ENCODE peak calls at places on chromosome 9, in ten cellular contexts. A is mesothelial cell of epicardium; D is EL; N is T-helper 2 cell; H is NCI-H2081; I is stimulated activated CD4-positive, alpha-beta T cell treated with anti-CD3 and anti-CD28 coated beads, Interleukin-2, amount 100 ng/mL, for 48 hours; U is K562; K is ureter; Q is amygdala; L is chondrocyte. M is an unnamed sample.

GRCh38 chr9:70080481-70081119 is 37.0 kb downstream of the MAMDC2 start:
- DNase-seq in Q (no peak), N (no peak), D (peak), I (no peak), A (no peak), K (no peak), H (peak), U (no peak), L (no peak), M (no peak)

GRCh38 chr9:128603697-128604096 is 51.3 kb downstream of the SPTAN1 start:
- DNase-seq in N (no peak), Q (no peak), I (no peak), A (no peak), H (no peak), U (no peak), D (no peak), K (no peak), L (no peak), M (no peak)

GRCh38 chr9:81150016-81150625 is 539.2 kb downstream of the TLE1 start:
- DNase-seq in A (no peak), L (no peak), Q (no peak), I (no peak), H (peak), N (no peak), K (no peak), D (no peak), U (no peak), M (no peak)

GRCh38 chr9:36865731-36866635 is 168.1 kb downstream of the PAX5 start:
- DNase-seq in L (no peak), I (no peak), H (no peak), N (no peak), D (no peak), U (no peak), A (no peak), Q (no peak), K (no peak), M (no peak)

GRCh38 chr9:6788175-6789016 is 30.6 kb downstream of the KDM4C start:
- DNase-seq in N (no peak), K (peak), D (peak), A (no peak), I (no peak), Q (peak), H (no peak), L (no peak), U (no peak), M (no peak)

GRCh38 chr9:38046669-38047300 is 22.2 kb downstream of the SHB start:
- DNase-seq in U (no peak), A (no peak), D (peak), L (no peak), I (no peak), K (peak), Q (no peak), H (no peak), N (no peak), M (no peak)

GRCh38 chr9:105877719-105878118 is 183.4 kb downstream of the TMEM38B start:
- DNase-seq in L (no peak), N (no peak), K (no peak), H (peak), Q (no peak), A (no peak), D (no peak), I (no peak), U (no peak), M (no peak)

GRCh38 chr9:106953166-106953565 is 90.2 kb downstream of the ZNF462 start:
- DNase-seq in H (no peak), A (no peak), L (no peak), N (no peak), D (peak), U (no peak), Q (no peak), K (no peak), I (no peak), M (no peak)

GRCh38 chr9:133106511-133107244 is 14.4 kb downstream of the RALGDS start:
- DNase-seq in K (no peak), Q (no peak), I (no peak), D (no peak), N (no peak), H (no peak), U (no peak), L (peak), A (no peak), M (no peak)

GRCh38 chr9:126126012-126126411 is 200.6 kb upstream of the MVB12B start:
- DNase-seq in H (no peak), K (peak), D (no peak), I (no peak), Q (no peak), N (no peak), A (peak), L (no peak), U (no peak), M (no peak)

GRCh38 chr9:84711936-84712335 is 42.4 kb downstream of the NTRK2 start:
- DNase-seq in U (no peak), Q (peak), L (no peak), K (peak), A (no peak), I (no peak), H (peak), D (peak), N (no peak), M (no peak)

GRCh38 chr9:20024159-20024571 is 235.3 kb upstream of the SLC24A2 start:
- DNase-seq in K (no peak), D (no peak), L (no peak), H (no peak), A (no peak), U (no peak), I (no peak), Q (no peak), N (no peak), M (no peak)

GRCh38 chr9:110659891-110660541 is 8.6 kb upstream of the MUSK start:
- DNase-seq in I (no peak), N (no peak), Q (no peak), D (peak), A (no peak), K (no peak), L (no peak), U (no peak), H (no peak), M (no peak)

GRCh38 chr9:33799928-33800689 is 4.7 kb downstream of the PRSS3 start:
- DNase-seq in H (no peak), Q (no peak), I (no peak), A (no peak), L (no peak), K (no peak), U (no peak), N (no peak), D (no peak), M (no peak)

GRCh38 chr9:36056896-36057295 is 20.2 kb downstream of the RECK start:
- DNase-seq in D (no peak), Q (no peak), I (no peak), N (no peak), K (no peak), A (no peak), H (peak), L (no peak), U (no peak), M (no peak)

GRCh38 chr9:129998491-129999122 is 44.4 kb downstream of the FNBP1 start:
- DNase-seq in A (no peak), U (no peak), Q (no peak), K (no peak), L (no peak), H (no peak), N (no peak), I (no peak), D (no peak), M (no peak)

GRCh38 chr9:115604831-115605483 is 487.0 kb upstream of the TNC start:
- DNase-seq in H (no peak), K (no peak), N (no peak), I (no peak), A (no peak), D (peak), L (no peak), U (no peak), Q (no peak), M (no peak)

GRCh38 chr9:136793063-136793946 is 2.2 kb downstream of the TMEM141 start:
- DNase-seq in N (no peak), U (peak), H (no peak), L (no peak), I (no peak), D (no peak), K (no peak), A (no peak), Q (no peak), M (no peak)

GRCh38 chr9:651372-651771 is 190.1 kb upstream of the DMRT1 start:
- DNase-seq in H (no peak), I (no peak), K (no peak), U (no peak), N (no peak), D (no peak), Q (no peak), A (no peak), L (no peak), M (no peak)

GRCh38 chr9:98248737-98249474 is 6.5 kb downstream of the TBC1D2 start:
- DNase-seq in H (no peak), L (no peak), D (peak), I (peak), K (peak), N (no peak), U (peak), Q (no peak), A (no peak), M (no peak)

GRCh38 chr9:132350861-132351315 is 3.9 kb downstream of the SETX start:
- DNase-seq in U (no peak), I (no peak), A (no peak), N (no peak), Q (no peak), K (no peak), D (peak), L (no peak), H (no peak), M (no peak)

GRCh38 chr9:136644593-136645342 is 17.9 kb upstream of the EGFL7 start:
- DNase-seq in Q (peak), H (peak), A (peak), U (peak), N (peak), L (no peak), D (peak), K (peak), I (peak), M (no peak)

GRCh38 chr9:121774715-121775613 is 123.5 kb downstream of the DAB2IP start:
- DNase-seq in K (no peak), L (no peak), A (no peak), I (no peak), H (no peak), U (no peak), Q (no peak), D (no peak), N (no peak), M (no peak)

GRCh38 chr9:121581775-121582600 is 69.4 kb upstream of the DAB2IP start:
- DNase-seq in A (no peak), I (no peak), K (no peak), U (no peak), N (no peak), D (no peak), Q (peak), L (no peak), H (no peak), M (no peak)

GRCh38 chr9:135857371-135857786 is 50.0 kb downstream of the CAMSAP1 start:
- DNase-seq in A (no peak), Q (no peak), U (no peak), D (peak), I (no peak), K (no peak), N (no peak), L (no peak), H (no peak), M (no peak)

GRCh38 chr9:101486693-101487442 is 46.8 kb upstream of the RNF20 start:
- DNase-seq in H (peak), K (peak), Q (peak), U (peak), I (no peak), D (peak), L (peak), N (no peak), A (peak), M (no peak)

GRCh38 chr9:7045361-7045760 is 287.6 kb downstream of the KDM4C start:
- DNase-seq in A (no peak), U (no peak), L (no peak), I (no peak), K (no peak), Q (no peak), D (no peak), H (no peak), N (no peak), M (no peak)

GRCh38 chr9:33800886-33801285 is 5.5 kb downstream of the PRSS3 start:
- DNase-seq in N (no peak), K (no peak), L (no peak), I (no peak), A (no peak), Q (no peak), H (no peak), D (no peak), U (no peak), M (no peak)

GRCh38 chr9:77163889-77164288 is 13.4 kb upstream of the VPS13A start:
- DNase-seq in D (peak), Q (no peak), L (no peak), I (no peak), U (no peak), N (no peak), A (no peak), H (no peak), K (no peak), M (no peak)

GRCh38 chr9:114099523-114100270 is 605 bp upstream of the KIF12 start:
- DNase-seq in D (no peak), N (no peak), A (no peak), I (no peak), Q (no peak), H (no peak), U (no peak), K (no peak), L (no peak), M (no peak)

GRCh38 chr9:3828495-3828894 is 302.7 kb upstream of the RFX3 start:
- DNase-seq in A (no peak), L (no peak), Q (no peak), D (peak), N (no peak), H (no peak), U (no peak), I (no peak), K (no peak), M (no peak)

GRCh38 chr9:107292811-107293554 is 9.9 kb downstream of the RAD23B start:
- DNase-seq in N (no peak), A (no peak), Q (no peak), U (no peak), H (no peak), I (no peak), L (no peak), K (no peak), D (no peak), M (no peak)

GRCh38 chr9:78692871-78693270 is 395.9 kb downstream of the PSAT1 start:
- DNase-seq in Q (no peak), K (no peak), L (no peak), H (no peak), D (peak), A (no peak), N (no peak), I (no peak), U (no peak), M (no peak)

GRCh38 chr9:71719585-71719984 is 48.7 kb downstream of the CEMIP2 start:
- DNase-seq in L (no peak), A (no peak), N (no peak), K (no peak), I (no peak), U (no peak), H (no peak), Q (no peak), D (no peak), M (no peak)

GRCh38 chr9:97983524-97984187 is 515 bp downstream of the ANP32B start:
- DNase-seq in D (peak), A (peak), N (peak), H (peak), Q (peak), K (peak), U (peak), I (peak), L (no peak), M (no peak)

GRCh38 chr9:38388283-38389223 is 3.9 kb upstream of the ALDH1B1 start:
- DNase-seq in N (no peak), H (no peak), Q (no peak), K (peak), A (no peak), D (no peak), I (no peak), L (no peak), U (no peak), M (no peak)

M was measured in GOT3.